ENCODE peak calls at places on chromosomes 4 and X, in five cellular contexts. G, P, W, S and Z are unnamed samples. For H3K27me3, the result is how much of the 10 kb centered on the place peaks cover.

GRCh38 chr4:69830529-69831269 is 29.2 kb downstream of the SULT1E1 start:
- DNase-seq in P (peak), G (no peak), S (no peak), W (peak), Z (peak)

GRCh38 chr4:128917781-128918180 is 108.3 kb downstream of the JADE1 start:
- DNase-seq in G (no peak), S (no peak), P (no peak), W (no peak), Z (no peak)

GRCh38 chr4:173333658-173334084 is 487 bp downstream of the HMGB2 start:
- DNase-seq in P (peak), G (no peak), S (peak), W (peak), Z (peak)

GRCh38 chrX:41561045-41561444 is 113.9 kb downstream of the NYX start:
- DNase-seq in P (peak), S (peak), G (peak), W (no peak), Z (no peak)

GRCh38 chr4:8292388-8293107 is 23.0 kb downstream of the HTRA3 start:
- DNase-seq in P (no peak), G (no peak), W (no peak), S (no peak), Z (no peak)

GRCh38 chrX:46626566-46626965 is 53.0 kb downstream of the CHST7 start:
- DNase-seq in W (no peak), P (no peak), G (no peak), S (no peak), Z (no peak)

GRCh38 chr4:133372699-133373098 is 223.6 kb downstream of the PCDH10 start:
- DNase-seq in P (no peak), S (no peak), W (no peak), G (no peak), Z (no peak)

GRCh38 chr4:168177546-168178149 is 85.3 kb downstream of the ANXA10 start:
- DNase-seq in P (no peak), S (no peak), W (no peak), G (no peak), Z (no peak)

GRCh38 chr4:182604161-182604591 is 313.0 kb downstream of the DCTD start:
- DNase-seq in W (no peak), P (peak), S (no peak), G (no peak), Z (no peak)

GRCh38 chr4:113756005-113756410 is 5.5 kb downstream of the CAMK2D start:
- DNase-seq in W (no peak), G (no peak), S (no peak), P (peak), Z (no peak)

GRCh38 chr4:725368-726234 is 20.0 kb downstream of the PCGF3 start:
- DNase-seq in W (no peak), P (no peak), S (peak), G (no peak), Z (no peak)

GRCh38 chr4:40196724-40197281 is at the start of gene RHOH:
- DNase-seq in S (no peak), W (peak), P (no peak), G (no peak), Z (no peak)

GRCh38 chrX:24332868-24333267 is 19.0 kb upstream of the SUPT20HL2 start:
- DNase-seq in W (no peak), G (no peak), P (no peak), S (no peak), Z (no peak)

GRCh38 chr4:103499094-103499493 is 220.7 kb downstream of the TACR3 start:
- DNase-seq in P (peak), S (no peak), G (no peak), W (no peak), Z (no peak)

GRCh38 chr4:70712150-70712549 is 9.6 kb upstream of the RUFY3 start:
- DNase-seq in S (no peak), G (no peak), W (no peak), P (no peak), Z (no peak)

GRCh38 chrX:125402807-125403206 is 83.1 kb downstream of the TEX13C start:
- DNase-seq in S (no peak), W (no peak), G (no peak), P (no peak), Z (no peak)

GRCh38 chr4:83723609-83724008 is 187.7 kb downstream of the GPAT3 start:
- DNase-seq in P (no peak), G (no peak), W (no peak), S (no peak), Z (no peak)

GRCh38 chrX:56764153-56764974 is 35.3 kb downstream of the NBDY start:
- DNase-seq in G (peak), S (peak), W (peak), P (peak), Z (peak)

GRCh38 chr4:184934961-184935360 is 83.3 kb upstream of the HELT start:
- DNase-seq in S (no peak), W (peak), P (no peak), G (no peak), Z (no peak)

GRCh38 chrX:17161991-17162390 is 213.0 kb upstream of the NHS start:
- DNase-seq in G (no peak), W (no peak), P (no peak), S (no peak), Z (no peak)
- H3K27me3 ChIP-seq in G (under half), W (under half), P (under half), S (under half), Z (under half)

GRCh38 chr4:3481783-3482397 is 18.8 kb downstream of the DOK7 start:
- DNase-seq in W (peak), P (no peak), S (no peak), G (no peak), Z (no peak)

GRCh38 chr4:3484057-3484973 is 21.2 kb downstream of the DOK7 start:
- DNase-seq in S (no peak), P (no peak), W (peak), G (no peak), Z (no peak)

GRCh38 chr4:3481113-3481531 is 18.0 kb downstream of the DOK7 start:
- DNase-seq in P (no peak), G (no peak), S (no peak), W (no peak), Z (no peak)

GRCh38 chr4:3483471-3483921 is 20.4 kb downstream of the DOK7 start:
- DNase-seq in S (no peak), P (no peak), W (no peak), G (no peak), Z (no peak)

DNA sequence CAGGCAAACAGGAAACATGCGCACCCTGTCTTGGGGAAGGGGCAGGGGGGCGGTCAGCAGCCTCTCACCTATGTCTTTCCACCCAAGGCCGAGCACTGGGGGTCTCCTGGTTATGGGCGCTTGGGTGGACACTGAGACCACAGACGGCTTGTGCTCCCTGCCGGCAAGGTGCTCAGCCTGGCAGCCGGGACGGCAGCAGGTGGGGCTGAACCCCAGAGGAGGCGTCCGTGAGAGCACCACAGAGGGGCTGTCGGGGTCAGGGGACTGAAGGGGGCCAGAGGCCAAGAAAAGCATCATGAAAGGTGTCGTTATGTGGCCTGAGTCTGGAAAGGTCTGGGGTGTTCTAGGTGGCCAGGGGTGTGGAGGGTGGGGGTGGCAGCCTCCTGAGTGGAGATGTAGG is 19.6 kb downstream of the DOK7 start:
- DNase-seq in G (no peak), P (no peak), W (no peak), S (no peak), Z (no peak)
- H3K27me3 ChIP-seq in G (under half), P (under half), W (under half), S (under half), Z (under half)

DNA sequence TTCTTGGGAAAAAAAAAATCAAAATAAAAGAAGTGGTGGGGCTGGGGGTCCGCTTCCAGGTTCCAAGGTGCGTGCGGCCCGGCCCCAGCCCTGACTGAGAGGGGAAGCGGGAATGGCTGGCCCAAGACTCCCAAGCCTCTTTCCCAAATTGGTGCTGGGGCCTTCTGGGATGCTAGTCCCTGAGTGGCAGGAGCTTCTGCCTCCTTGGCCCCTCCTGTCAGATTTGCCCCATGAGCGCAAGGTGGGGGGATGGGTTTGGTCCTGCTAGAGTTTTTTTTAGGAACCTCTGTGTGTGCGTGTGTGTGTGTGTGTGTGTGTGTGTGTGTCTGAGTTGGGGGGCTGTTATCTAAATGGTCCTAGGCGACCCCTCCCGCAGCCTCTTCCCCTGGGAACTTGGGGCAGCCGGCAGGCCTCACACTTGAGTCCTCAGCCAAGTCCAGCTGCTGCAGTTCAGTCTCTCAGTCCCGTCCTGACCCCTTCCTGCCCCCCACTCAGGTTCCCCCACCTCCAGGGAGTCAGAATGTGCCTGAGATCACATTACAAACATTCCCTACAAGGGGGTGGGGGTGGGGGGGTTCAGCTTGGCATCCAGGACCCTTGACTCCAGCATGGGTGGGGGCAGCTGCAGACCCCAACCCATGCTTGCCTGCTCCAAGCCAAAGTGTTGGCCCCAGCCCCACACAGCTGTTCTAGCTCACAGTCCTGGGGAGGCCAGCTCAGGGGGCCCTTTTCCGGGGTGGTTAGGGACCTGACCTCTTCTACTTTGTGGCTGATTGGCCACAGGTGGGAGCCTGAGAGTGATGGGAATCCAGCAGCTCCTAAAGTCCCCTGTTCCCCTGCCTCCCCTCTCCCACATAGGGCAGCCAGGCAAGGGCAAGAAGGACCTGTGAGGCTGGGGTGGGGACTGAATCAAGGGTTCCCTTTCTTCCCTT is 4.0 kb downstream of the EFNB1 start:
- DNase-seq in W (peak), G (no peak), P (no peak), S (peak), Z (no peak)
- H3K27me3 ChIP-seq in W (under half), G (under half), P (under half), S (under half), Z (under half)

GRCh38 chrX:10617964-10618342 is 2.4 kb downstream of the MID1 start:
- DNase-seq in G (no peak), P (no peak), W (peak), S (no peak), Z (peak)

GRCh38 chrX:10617186-10617963 is 3.0 kb downstream of the MID1 start:
- DNase-seq in P (no peak), G (no peak), S (no peak), W (no peak), Z (no peak)

GRCh38 chrX:10618911-10619310 is 1.5 kb downstream of the MID1 start:
- DNase-seq in S (no peak), G (no peak), P (no peak), W (no peak), Z (no peak)

GRCh38 chrX:10619311-10620015 is 922 bp downstream of the MID1 start:
- DNase-seq in G (no peak), S (no peak), P (no peak), W (peak), Z (no peak)

GRCh38 chrX:10615931-10616780 is 4.2 kb downstream of the MID1 start:
- DNase-seq in G (no peak), W (peak), S (peak), P (peak), Z (peak)
- H3K27me3 ChIP-seq in G (under half), W (under half), S (under half), P (under half), Z (under half)

GRCh38 chr4:32000846-32001488 is 1280.8 kb downstream of the PCDH7 start:
- DNase-seq in W (no peak), P (no peak), G (no peak), S (no peak), Z (no peak)
- H3K27me3 ChIP-seq in W (under half), P (under half), G (under half), S (under half), Z (under half)

DNA sequence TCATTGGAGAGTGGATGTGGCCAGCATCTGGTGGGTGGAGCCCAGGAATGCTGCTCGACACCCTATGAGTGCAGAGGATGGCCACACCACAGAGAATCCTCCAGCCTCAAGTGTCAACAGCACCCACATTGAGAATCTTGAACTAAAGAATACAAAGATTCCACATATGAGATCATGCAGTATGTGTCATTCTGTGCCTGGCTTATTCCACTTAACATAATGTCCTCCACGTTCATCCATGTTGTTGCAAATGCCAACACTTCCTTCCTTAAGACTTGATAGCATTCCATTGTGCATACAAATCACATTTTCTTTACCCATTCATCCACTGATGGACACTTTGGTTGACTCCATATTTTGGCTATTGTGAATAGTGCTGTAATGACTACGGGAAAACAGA is 145.8 kb downstream of the PRKX start:
- DNase-seq in P (no peak), G (no peak), S (no peak), W (no peak), Z (no peak)
- H3K27me3 ChIP-seq in P (under half), G (under half), S (under half), W (under half), Z (under half)

GRCh38 chr4:147009875-147010274 is 64.2 kb upstream of the TTC29 start:
- DNase-seq in W (no peak), G (no peak), S (no peak), P (no peak), Z (no peak)
- H3K27me3 ChIP-seq in W (under half), G (under half), S (under half), P (under half), Z (under half)

GRCh38 chrX:154090731-154091130 is 6.8 kb downstream of the MECP2 start:
- DNase-seq in P (no peak), G (no peak), S (no peak), W (no peak), Z (no peak)
- H3K27me3 ChIP-seq in P (under half), G (under half), S (under half), W (under half), Z (under half)

DNA sequence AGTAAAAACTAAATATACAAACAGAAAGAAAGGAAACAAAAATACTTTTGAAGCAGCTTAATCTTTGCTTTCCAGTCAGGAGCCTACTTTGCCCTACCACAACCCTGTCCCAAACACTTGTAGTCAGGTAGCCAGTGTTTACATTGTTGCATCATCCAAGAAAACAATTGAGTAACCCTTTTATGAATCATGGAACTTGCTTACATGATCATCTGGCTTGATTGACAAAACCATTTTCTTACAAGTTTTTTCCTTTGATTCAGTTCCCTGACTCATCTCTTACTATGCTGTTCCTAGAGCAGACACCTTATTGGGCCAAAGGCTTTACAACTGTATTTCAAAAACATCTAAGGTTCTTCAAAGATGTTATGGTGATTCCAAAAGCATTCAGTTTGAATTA is 740.1 kb downstream of the KLHL13 start:
- DNase-seq in W (no peak), S (no peak), P (no peak), G (peak), Z (no peak)
- H3K27me3 ChIP-seq in W (under half), S (under half), P (under half), G (under half), Z (under half)